ENCODE peak calls at places on chromosomes 1 and 21, in seven cellular contexts. I is K562, N is HepG2, E is SK-N-SH, R is HCT116, J is H1, O is GM12878. P is an unnamed sample.
A peak's percentile ranks its signal among the peaks of the same experiment; 100 is the strongest.

GRCh38 chr21:29481641-29482040 is 182.9 kb downstream of the BACH1 start:
- DNase-seq in E (no peak), N (no peak), J (no peak), O (no peak), I (no peak), R (no peak), P (no peak)

GRCh38 chr1:9355503-9355902 is 62.8 kb downstream of the SPSB1 start:
- DNase-seq in N (no peak), I (no peak), O (no peak), E (no peak), R (no peak), J (no peak), P (no peak)

GRCh38 chr1:19844726-19845125 is 29.6 kb upstream of the RNF186 start:
- DNase-seq in E (no peak), N (no peak), O (no peak), R (no peak), I (no peak), J (no peak), P (no peak)

GRCh38 chr1:98761238-98761637 is 99.7 kb downstream of the SNX7 start:
- DNase-seq in J (no peak), O (no peak), R (no peak), N (peak; percentile 15), E (no peak), I (no peak), P (no peak)

GRCh38 chr1:99674665-99675064 is 28.8 kb downstream of the PALMD start:
- DNase-seq in N (no peak), R (no peak), O (no peak), E (no peak), J (no peak), I (no peak), P (no peak)

GRCh38 chr1:36658838-36659237 is 176.1 kb upstream of the CSF3R start:
- DNase-seq in I (no peak), E (no peak), R (no peak), N (no peak), O (no peak), J (no peak), P (no peak)

GRCh38 chr21:39088831-39089380 is 94.3 kb downstream of the PSMG1 start:
- DNase-seq in O (no peak), E (no peak), J (no peak), I (peak; percentile 43), N (peak; percentile 50), R (no peak), P (no peak)

GRCh38 chr1:244118087-244118761 is 67.1 kb downstream of the ZBTB18 start:
- DNase-seq in R (no peak), N (no peak), O (no peak), J (no peak), E (peak; percentile 43), I (no peak), P (no peak)

GRCh38 chr1:235106457-235106856 is 22.2 kb downstream of the TOMM20 start:
- DNase-seq in O (no peak), J (peak; percentile 40), E (no peak), I (no peak), R (no peak), N (no peak), P (no peak)

GRCh38 chr21:46667191-46667734 is 31.8 kb downstream of the PRMT2 start:
- DNase-seq in N (peak; percentile 16), E (peak; percentile 78), O (no peak), J (no peak), I (no peak), R (no peak), P (peak; percentile 55)

GRCh38 chr1:48735753-48736152 is 40.9 kb downstream of the BEND5 start:
- DNase-seq in O (no peak), I (no peak), N (no peak), E (no peak), R (no peak), J (no peak), P (no peak)

GRCh38 chr1:68173283-68174172 is 58.8 kb downstream of the WLS start:
- DNase-seq in N (no peak), R (no peak), I (no peak), J (no peak), O (no peak), E (no peak), P (no peak)

GRCh38 chr1:11661105-11661504 is 2.9 kb upstream of the FBXO6 start:
- DNase-seq in N (no peak), J (no peak), I (no peak), O (no peak), E (no peak), R (no peak), P (no peak)

GRCh38 chr1:83922431-83922830 is 76.5 kb downstream of the TTLL7 start:
- DNase-seq in R (no peak), I (no peak), E (no peak), N (no peak), J (no peak), O (no peak), P (no peak)

GRCh38 chr1:38095337-38096030 is 48.9 kb upstream of the POU3F1 start:
- DNase-seq in I (no peak), R (no peak), J (no peak), N (no peak), E (no peak), O (no peak), P (no peak)

GRCh38 chr1:41810446-41810845 is 108.3 kb downstream of the HIVEP3 start:
- DNase-seq in J (peak; percentile 67), E (no peak), R (no peak), N (no peak), I (peak; percentile 47), O (no peak), P (no peak)

GRCh38 chr1:109777980-109778625 is 14.4 kb upstream of the EPS8L3 start:
- DNase-seq in E (no peak), J (no peak), I (no peak), N (no peak), R (no peak), O (no peak), P (no peak)

GRCh38 chr1:109775408-109775807 is 11.7 kb upstream of the EPS8L3 start:
- DNase-seq in O (no peak), I (no peak), R (no peak), N (no peak), J (no peak), E (no peak), P (no peak)

GRCh38 chr1:109777436-109777835 is 13.7 kb upstream of the EPS8L3 start:
- DNase-seq in J (no peak), I (no peak), N (no peak), R (no peak), O (no peak), E (no peak), P (no peak)

GRCh38 chr1:109776206-109776835 is 12.6 kb upstream of the EPS8L3 start:
- DNase-seq in E (no peak), J (no peak), I (no peak), O (no peak), R (no peak), N (no peak), P (no peak)

DNA sequence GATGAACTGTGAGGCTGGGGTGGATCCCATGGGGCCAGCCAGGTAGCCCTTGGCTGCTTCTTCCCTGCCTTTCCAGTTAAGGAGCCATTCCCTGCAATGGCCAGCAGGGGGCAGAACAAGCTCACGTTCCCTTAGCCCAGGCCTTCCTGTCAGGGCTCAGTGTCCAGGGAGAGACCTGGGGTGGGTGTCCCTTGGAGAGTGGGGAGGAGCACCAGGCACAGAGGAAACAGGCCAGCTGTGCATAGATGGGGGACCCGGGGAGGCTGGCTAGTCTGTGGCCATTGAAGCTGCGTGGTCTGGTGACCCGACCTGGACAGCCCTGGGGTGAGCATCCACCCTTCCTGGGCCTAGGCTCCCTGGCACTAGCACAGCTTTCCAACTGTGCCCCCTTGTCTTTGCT is 13.2 kb upstream of the EPS8L3 start:
- DNase-seq in O (peak; percentile 35), E (peak; percentile 90), I (peak; percentile 93), J (peak; percentile 89), R (peak; percentile 70), N (peak; percentile 76), P (peak; percentile 82)
- TF ChIP-seq JUND in O (no peak), E (no peak), I (peak; percentile 71), J (no peak), R (no peak), N (no peak), P (no peak)

GRCh38 chr1:156026588-156026987 is 5.8 kb upstream of the SSR2 start:
- DNase-seq in N (no peak), E (no peak), O (no peak), J (no peak), R (no peak), I (no peak), P (no peak)

GRCh38 chr1:156021954-156022353 is 1.2 kb upstream of the SSR2 start:
- DNase-seq in I (no peak), E (no peak), O (no peak), N (no peak), R (no peak), J (no peak), P (no peak)

GRCh38 chr1:156020293-156021086 is at the start of gene SSR2:
- DNase-seq in I (peak; percentile 96), N (peak; percentile 92), R (peak; percentile 84), J (peak; percentile 84), E (peak; percentile 89), O (peak; percentile 76), P (peak; percentile 94)

GRCh38 chr1:156021087-156021416 is 301 bp upstream of the SSR2 start:
- DNase-seq in O (no peak), N (no peak), I (no peak), R (no peak), J (no peak), E (no peak), P (no peak)

GRCh38 chr1:156025873-156026272 is 5.1 kb upstream of the SSR2 start:
- DNase-seq in O (no peak), R (peak; percentile 48), E (peak; percentile 85), N (peak; percentile 62), J (peak; percentile 73), I (peak; percentile 73), P (peak; percentile 75)
- TF ChIP-seq JUND in O (no peak), R (no peak), E (no peak), N (no peak), J (no peak), I (no peak), P (no peak)

DNA sequence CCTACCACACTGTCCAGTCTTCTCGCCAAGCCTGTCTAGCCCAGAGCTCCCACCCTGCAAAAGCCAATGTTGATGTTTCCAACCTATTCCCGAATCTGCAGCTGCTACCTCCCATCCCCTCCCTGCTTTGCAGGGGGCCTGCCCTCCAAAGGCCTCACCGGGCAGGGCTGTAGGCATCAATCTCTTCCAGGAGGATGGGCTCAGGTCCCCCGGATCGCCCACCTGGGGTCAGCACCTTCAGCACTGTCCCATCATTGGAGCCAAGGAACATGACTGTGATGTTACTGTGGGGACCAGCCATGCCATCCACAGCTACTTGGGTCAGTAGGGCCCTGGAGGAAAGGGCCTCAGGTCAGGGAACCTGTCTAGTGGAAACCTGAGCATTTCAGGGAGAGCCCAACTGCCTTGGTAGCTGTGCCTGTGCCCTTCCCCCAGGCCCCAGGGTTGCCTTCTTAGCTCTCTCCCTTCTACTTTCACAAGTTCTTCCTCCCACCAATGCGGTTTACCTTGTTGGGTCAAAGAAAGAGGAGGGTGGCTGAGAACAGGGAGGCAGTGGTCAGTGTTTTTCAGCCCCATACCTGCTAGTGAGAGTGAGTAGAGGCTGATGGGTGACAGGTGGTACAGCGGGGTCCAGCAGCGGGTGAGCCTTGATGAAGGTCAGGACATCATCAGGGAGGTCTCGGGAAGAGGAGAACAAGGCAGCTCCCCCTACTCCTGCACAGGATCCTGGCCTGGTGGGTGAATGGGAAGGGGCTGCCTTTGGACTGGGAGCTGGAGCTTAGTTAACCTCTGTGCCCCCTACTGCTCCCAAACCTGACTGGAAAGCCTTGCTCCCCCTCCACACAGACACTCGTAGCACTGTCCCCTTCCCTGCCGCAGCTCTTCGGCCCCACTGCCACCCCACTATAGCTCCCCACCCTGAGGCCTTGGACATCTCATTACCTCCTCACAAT is 10.7 kb downstream of the SEMA6C start:
- DNase-seq in N (no peak), O (no peak), J (peak; percentile 53), I (no peak), E (peak; percentile 17), R (no peak), P (no peak)
- TF ChIP-seq JUND in N (no peak), O (no peak), J (no peak), I (no peak), E (no peak), R (no peak), P (no peak)

GRCh38 chr1:201536542-201536941 is 2.4 kb upstream of the NAV1 start:
- DNase-seq in J (no peak), E (no peak), O (no peak), I (no peak), N (no peak), R (peak; percentile 35), P (no peak)
- TF ChIP-seq JUND in J (no peak), E (peak; percentile 82), O (no peak), I (no peak), N (no peak), R (peak; percentile 84), P (no peak)

P was measured in T47D.